ENCODE peak calls at places on chromosomes 13 and 19, in four cellular contexts. One of them, this sample, is unnamed.

GRCh38 chr13:113453962-113454361 is 674 bp upstream of the ADPRHL1 start:
- DNase-seq in activated CD4-positive, CD25-positive, alpha-beta regulatory T cell treated with anti-CD3 and anti-CD28 coated beads, Interleukin-2, amount 50 U/mL, for 16 hours: no peak
- DNase-seq in NCI-H1105 treated with DMSO at 0.1 percent for 48 hours: no peak
- DNase-seq in cardiac muscle cell: peak; percentile 84
- DNase-seq in this sample: no peak

GRCh38 chr13:67134322-67135129 is 95.6 kb downstream of the PCDH9 start:
- DNase-seq in activated CD4-positive, CD25-positive, alpha-beta regulatory T cell treated with anti-CD3 and anti-CD28 coated beads, Interleukin-2, amount 50 U/mL, for 16 hours: no peak
- DNase-seq in NCI-H1105 treated with DMSO at 0.1 percent for 48 hours: peak; percentile 83
- DNase-seq in cardiac muscle cell: peak; percentile 30
- DNase-seq in this sample: no peak

GRCh38 chr19:38894968-38895367 is 4.5 kb downstream of the SIRT2 start:
- DNase-seq in activated CD4-positive, CD25-positive, alpha-beta regulatory T cell treated with anti-CD3 and anti-CD28 coated beads, Interleukin-2, amount 50 U/mL, for 16 hours: no peak
- DNase-seq in NCI-H1105 treated with DMSO at 0.1 percent for 48 hours: no peak
- DNase-seq in cardiac muscle cell: no peak
- DNase-seq in this sample: no peak

GRCh38 chr13:37442996-37443395 is 155.6 kb downstream of the POSTN start:
- DNase-seq in activated CD4-positive, CD25-positive, alpha-beta regulatory T cell treated with anti-CD3 and anti-CD28 coated beads, Interleukin-2, amount 50 U/mL, for 16 hours: no peak
- DNase-seq in NCI-H1105 treated with DMSO at 0.1 percent for 48 hours: no peak
- DNase-seq in cardiac muscle cell: peak; percentile 40
- DNase-seq in this sample: no peak

GRCh38 chr19:21474671-21475181 is 30.7 kb upstream of the ZNF429 start:
- DNase-seq in activated CD4-positive, CD25-positive, alpha-beta regulatory T cell treated with anti-CD3 and anti-CD28 coated beads, Interleukin-2, amount 50 U/mL, for 16 hours: peak; percentile 42
- DNase-seq in NCI-H1105 treated with DMSO at 0.1 percent for 48 hours: no peak
- DNase-seq in cardiac muscle cell: peak; percentile 71
- DNase-seq in this sample: peak; percentile 86

GRCh38 chr13:40058757-40059236 is 403.3 kb downstream of the COG6 start:
- DNase-seq in activated CD4-positive, CD25-positive, alpha-beta regulatory T cell treated with anti-CD3 and anti-CD28 coated beads, Interleukin-2, amount 50 U/mL, for 16 hours: no peak
- DNase-seq in NCI-H1105 treated with DMSO at 0.1 percent for 48 hours: no peak
- DNase-seq in cardiac muscle cell: peak; percentile 58
- DNase-seq in this sample: no peak

GRCh38 chr19:38378866-38379265 is 4.5 kb downstream of the PSMD8 start:
- DNase-seq in activated CD4-positive, CD25-positive, alpha-beta regulatory T cell treated with anti-CD3 and anti-CD28 coated beads, Interleukin-2, amount 50 U/mL, for 16 hours: no peak
- DNase-seq in NCI-H1105 treated with DMSO at 0.1 percent for 48 hours: no peak
- DNase-seq in cardiac muscle cell: no peak
- DNase-seq in this sample: no peak

GRCh38 chr19:35519291-35519690 is 5.8 kb upstream of the DMKN start:
- DNase-seq in activated CD4-positive, CD25-positive, alpha-beta regulatory T cell treated with anti-CD3 and anti-CD28 coated beads, Interleukin-2, amount 50 U/mL, for 16 hours: no peak
- DNase-seq in NCI-H1105 treated with DMSO at 0.1 percent for 48 hours: no peak
- DNase-seq in cardiac muscle cell: peak; percentile 30
- DNase-seq in this sample: no peak

GRCh38 chr19:28118235-28118634 is 1094.7 kb downstream of the UQCRFS1 start:
- DNase-seq in activated CD4-positive, CD25-positive, alpha-beta regulatory T cell treated with anti-CD3 and anti-CD28 coated beads, Interleukin-2, amount 50 U/mL, for 16 hours: no peak
- DNase-seq in NCI-H1105 treated with DMSO at 0.1 percent for 48 hours: no peak
- DNase-seq in cardiac muscle cell: no peak
- DNase-seq in this sample: no peak

GRCh38 chr13:109043561-109044075 is 414.2 kb downstream of the MYO16 start:
- DNase-seq in activated CD4-positive, CD25-positive, alpha-beta regulatory T cell treated with anti-CD3 and anti-CD28 coated beads, Interleukin-2, amount 50 U/mL, for 16 hours: no peak
- DNase-seq in NCI-H1105 treated with DMSO at 0.1 percent for 48 hours: no peak
- DNase-seq in cardiac muscle cell: no peak
- DNase-seq in this sample: no peak

GRCh38 chr13:99766641-99767045 is 204.9 kb downstream of the ZIC5 start:
- DNase-seq in activated CD4-positive, CD25-positive, alpha-beta regulatory T cell treated with anti-CD3 and anti-CD28 coated beads, Interleukin-2, amount 50 U/mL, for 16 hours: no peak
- DNase-seq in NCI-H1105 treated with DMSO at 0.1 percent for 48 hours: no peak
- DNase-seq in cardiac muscle cell: no peak
- DNase-seq in this sample: no peak

GRCh38 chr19:56367829-56368711 is 25.3 kb downstream of the ZNF582 start:
- DNase-seq in activated CD4-positive, CD25-positive, alpha-beta regulatory T cell treated with anti-CD3 and anti-CD28 coated beads, Interleukin-2, amount 50 U/mL, for 16 hours: peak; percentile 40
- DNase-seq in NCI-H1105 treated with DMSO at 0.1 percent for 48 hours: peak; percentile 86
- DNase-seq in cardiac muscle cell: peak; percentile 98
- DNase-seq in this sample: peak; percentile 98

GRCh38 chr13:98557934-98558630 is 18.8 kb downstream of the STK24 start:
- DNase-seq in activated CD4-positive, CD25-positive, alpha-beta regulatory T cell treated with anti-CD3 and anti-CD28 coated beads, Interleukin-2, amount 50 U/mL, for 16 hours: no peak
- DNase-seq in NCI-H1105 treated with DMSO at 0.1 percent for 48 hours: no peak
- DNase-seq in cardiac muscle cell: no peak
- DNase-seq in this sample: no peak

GRCh38 chr19:2289714-2290435 is 7.9 kb upstream of the PEAK3 start:
- DNase-seq in activated CD4-positive, CD25-positive, alpha-beta regulatory T cell treated with anti-CD3 and anti-CD28 coated beads, Interleukin-2, amount 50 U/mL, for 16 hours: no peak
- DNase-seq in NCI-H1105 treated with DMSO at 0.1 percent for 48 hours: peak; percentile 43
- DNase-seq in cardiac muscle cell: no peak
- DNase-seq in this sample: no peak

GRCh38 chr19:47675271-47675670 is 38.0 kb upstream of the EHD2 start:
- DNase-seq in activated CD4-positive, CD25-positive, alpha-beta regulatory T cell treated with anti-CD3 and anti-CD28 coated beads, Interleukin-2, amount 50 U/mL, for 16 hours: no peak
- DNase-seq in NCI-H1105 treated with DMSO at 0.1 percent for 48 hours: no peak
- DNase-seq in cardiac muscle cell: no peak
- DNase-seq in this sample: no peak

GRCh38 chr13:97359181-97360057 is 74.5 kb upstream of the RAP2A start:
- DNase-seq in activated CD4-positive, CD25-positive, alpha-beta regulatory T cell treated with anti-CD3 and anti-CD28 coated beads, Interleukin-2, amount 50 U/mL, for 16 hours: peak; percentile 32
- DNase-seq in NCI-H1105 treated with DMSO at 0.1 percent for 48 hours: peak; percentile 48
- DNase-seq in cardiac muscle cell: peak; percentile 87
- DNase-seq in this sample: no peak

GRCh38 chr19:41530184-41530534 is 45.8 kb upstream of the CEACAM21 start:
- DNase-seq in activated CD4-positive, CD25-positive, alpha-beta regulatory T cell treated with anti-CD3 and anti-CD28 coated beads, Interleukin-2, amount 50 U/mL, for 16 hours: no peak
- DNase-seq in NCI-H1105 treated with DMSO at 0.1 percent for 48 hours: no peak
- DNase-seq in cardiac muscle cell: no peak
- DNase-seq in this sample: no peak

GRCh38 chr19:17328517-17329060 is 6.1 kb downstream of the ANO8 start:
- DNase-seq in activated CD4-positive, CD25-positive, alpha-beta regulatory T cell treated with anti-CD3 and anti-CD28 coated beads, Interleukin-2, amount 50 U/mL, for 16 hours: no peak
- DNase-seq in NCI-H1105 treated with DMSO at 0.1 percent for 48 hours: no peak
- DNase-seq in cardiac muscle cell: no peak
- DNase-seq in this sample: no peak

GRCh38 chr13:113491418-113491883 is 940 bp upstream of the DCUN1D2 start:
- DNase-seq in activated CD4-positive, CD25-positive, alpha-beta regulatory T cell treated with anti-CD3 and anti-CD28 coated beads, Interleukin-2, amount 50 U/mL, for 16 hours: no peak
- DNase-seq in NCI-H1105 treated with DMSO at 0.1 percent for 48 hours: no peak
- DNase-seq in cardiac muscle cell: peak; percentile 23
- DNase-seq in this sample: peak; percentile 48

GRCh38 chr19:37925212-37925611 is 18.2 kb downstream of the SIPA1L3 start:
- DNase-seq in activated CD4-positive, CD25-positive, alpha-beta regulatory T cell treated with anti-CD3 and anti-CD28 coated beads, Interleukin-2, amount 50 U/mL, for 16 hours: no peak
- DNase-seq in NCI-H1105 treated with DMSO at 0.1 percent for 48 hours: no peak
- DNase-seq in cardiac muscle cell: no peak
- DNase-seq in this sample: no peak

GRCh38 chr19:42422576-42423461 is 4.4 kb downstream of the LIPE start:
- DNase-seq in activated CD4-positive, CD25-positive, alpha-beta regulatory T cell treated with anti-CD3 and anti-CD28 coated beads, Interleukin-2, amount 50 U/mL, for 16 hours: peak; percentile 25
- DNase-seq in NCI-H1105 treated with DMSO at 0.1 percent for 48 hours: peak; percentile 53
- DNase-seq in cardiac muscle cell: no peak
- DNase-seq in this sample: no peak

GRCh38 chr19:17394891-17395415 is 957 bp upstream of the CCDC194 start:
- DNase-seq in activated CD4-positive, CD25-positive, alpha-beta regulatory T cell treated with anti-CD3 and anti-CD28 coated beads, Interleukin-2, amount 50 U/mL, for 16 hours: peak; percentile 42
- DNase-seq in NCI-H1105 treated with DMSO at 0.1 percent for 48 hours: no peak
- DNase-seq in cardiac muscle cell: peak; percentile 84
- DNase-seq in this sample: peak; percentile 78

GRCh38 chr13:37198629-37199028 is 93.2 kb upstream of the CSNK1A1L start:
- DNase-seq in activated CD4-positive, CD25-positive, alpha-beta regulatory T cell treated with anti-CD3 and anti-CD28 coated beads, Interleukin-2, amount 50 U/mL, for 16 hours: no peak
- DNase-seq in NCI-H1105 treated with DMSO at 0.1 percent for 48 hours: no peak
- DNase-seq in cardiac muscle cell: no peak
- DNase-seq in this sample: no peak

GRCh38 chr19:53086949-53087348 is 16.3 kb downstream of the ZNF160 start:
- DNase-seq in activated CD4-positive, CD25-positive, alpha-beta regulatory T cell treated with anti-CD3 and anti-CD28 coated beads, Interleukin-2, amount 50 U/mL, for 16 hours: no peak
- DNase-seq in NCI-H1105 treated with DMSO at 0.1 percent for 48 hours: no peak
- DNase-seq in cardiac muscle cell: peak; percentile 96
- DNase-seq in this sample: peak; percentile 69

GRCh38 chr19:39867952-39868351 is 21.8 kb upstream of the FBL start:
- DNase-seq in activated CD4-positive, CD25-positive, alpha-beta regulatory T cell treated with anti-CD3 and anti-CD28 coated beads, Interleukin-2, amount 50 U/mL, for 16 hours: no peak
- DNase-seq in NCI-H1105 treated with DMSO at 0.1 percent for 48 hours: no peak
- DNase-seq in cardiac muscle cell: no peak
- DNase-seq in this sample: no peak

GRCh38 chr13:26558074-26558805 is 757 bp downstream of the WASF3 start:
- DNase-seq in activated CD4-positive, CD25-positive, alpha-beta regulatory T cell treated with anti-CD3 and anti-CD28 coated beads, Interleukin-2, amount 50 U/mL, for 16 hours: no peak
- DNase-seq in NCI-H1105 treated with DMSO at 0.1 percent for 48 hours: peak; percentile 6
- DNase-seq in cardiac muscle cell: peak; percentile 22
- DNase-seq in this sample: peak; percentile 33

GRCh38 chr13:109297628-109298027 is 488.8 kb downstream of the IRS2 start:
- DNase-seq in activated CD4-positive, CD25-positive, alpha-beta regulatory T cell treated with anti-CD3 and anti-CD28 coated beads, Interleukin-2, amount 50 U/mL, for 16 hours: no peak
- DNase-seq in NCI-H1105 treated with DMSO at 0.1 percent for 48 hours: no peak
- DNase-seq in cardiac muscle cell: peak; percentile 60
- DNase-seq in this sample: no peak

GRCh38 chr13:76991432-76991795 is 467 bp upstream of the CLN5 start:
- DNase-seq in activated CD4-positive, CD25-positive, alpha-beta regulatory T cell treated with anti-CD3 and anti-CD28 coated beads, Interleukin-2, amount 50 U/mL, for 16 hours: peak; percentile 59
- DNase-seq in NCI-H1105 treated with DMSO at 0.1 percent for 48 hours: no peak
- DNase-seq in cardiac muscle cell: no peak
- DNase-seq in this sample: peak; percentile 48

GRCh38 chr13:110643324-110643723 is 28.0 kb downstream of the NAXD start:
- DNase-seq in activated CD4-positive, CD25-positive, alpha-beta regulatory T cell treated with anti-CD3 and anti-CD28 coated beads, Interleukin-2, amount 50 U/mL, for 16 hours: no peak
- DNase-seq in NCI-H1105 treated with DMSO at 0.1 percent for 48 hours: peak; percentile 76
- DNase-seq in cardiac muscle cell: no peak
- DNase-seq in this sample: no peak

GRCh38 chr13:87080100-87080779 is 590.9 kb upstream of the SLITRK5 start:
- DNase-seq in activated CD4-positive, CD25-positive, alpha-beta regulatory T cell treated with anti-CD3 and anti-CD28 coated beads, Interleukin-2, amount 50 U/mL, for 16 hours: no peak
- DNase-seq in NCI-H1105 treated with DMSO at 0.1 percent for 48 hours: peak; percentile 7
- DNase-seq in cardiac muscle cell: no peak
- DNase-seq in this sample: no peak

GRCh38 chr19:33796164-33797100 is at the start of gene KCTD15:
- DNase-seq in activated CD4-positive, CD25-positive, alpha-beta regulatory T cell treated with anti-CD3 and anti-CD28 coated beads, Interleukin-2, amount 50 U/mL, for 16 hours: no peak
- DNase-seq in NCI-H1105 treated with DMSO at 0.1 percent for 48 hours: peak; percentile 33
- DNase-seq in cardiac muscle cell: peak; percentile 75
- DNase-seq in this sample: peak; percentile 63

GRCh38 chr13:59247166-59247565 is 916.6 kb downstream of the DIAPH3 start:
- DNase-seq in activated CD4-positive, CD25-positive, alpha-beta regulatory T cell treated with anti-CD3 and anti-CD28 coated beads, Interleukin-2, amount 50 U/mL, for 16 hours: no peak
- DNase-seq in NCI-H1105 treated with DMSO at 0.1 percent for 48 hours: peak; percentile 34
- DNase-seq in cardiac muscle cell: peak; percentile 12
- DNase-seq in this sample: peak; percentile 50

GRCh38 chr13:51731759-51732158 is 72.2 kb downstream of the DHRS12 start:
- DNase-seq in activated CD4-positive, CD25-positive, alpha-beta regulatory T cell treated with anti-CD3 and anti-CD28 coated beads, Interleukin-2, amount 50 U/mL, for 16 hours: no peak
- DNase-seq in NCI-H1105 treated with DMSO at 0.1 percent for 48 hours: no peak
- DNase-seq in cardiac muscle cell: peak; percentile 82
- DNase-seq in this sample: no peak

GRCh38 chr19:18612051-18612771 is 459 bp upstream of the TMEM59L start:
- DNase-seq in activated CD4-positive, CD25-positive, alpha-beta regulatory T cell treated with anti-CD3 and anti-CD28 coated beads, Interleukin-2, amount 50 U/mL, for 16 hours: no peak
- DNase-seq in NCI-H1105 treated with DMSO at 0.1 percent for 48 hours: no peak
- DNase-seq in cardiac muscle cell: no peak
- DNase-seq in this sample: no peak

GRCh38 chr19:14339741-14340140 is 41.5 kb upstream of the ADGRE5 start:
- DNase-seq in activated CD4-positive, CD25-positive, alpha-beta regulatory T cell treated with anti-CD3 and anti-CD28 coated beads, Interleukin-2, amount 50 U/mL, for 16 hours: no peak
- DNase-seq in NCI-H1105 treated with DMSO at 0.1 percent for 48 hours: no peak
- DNase-seq in cardiac muscle cell: no peak
- DNase-seq in this sample: no peak

GRCh38 chr13:65595881-65596280 is 1634.3 kb downstream of the PCDH9 start:
- DNase-seq in activated CD4-positive, CD25-positive, alpha-beta regulatory T cell treated with anti-CD3 and anti-CD28 coated beads, Interleukin-2, amount 50 U/mL, for 16 hours: no peak
- DNase-seq in NCI-H1105 treated with DMSO at 0.1 percent for 48 hours: no peak
- DNase-seq in cardiac muscle cell: peak; percentile 60
- DNase-seq in this sample: no peak

GRCh38 chr19:6014551-6015135 is 36.7 kb upstream of the RANBP3 start:
- DNase-seq in activated CD4-positive, CD25-positive, alpha-beta regulatory T cell treated with anti-CD3 and anti-CD28 coated beads, Interleukin-2, amount 50 U/mL, for 16 hours: no peak
- DNase-seq in NCI-H1105 treated with DMSO at 0.1 percent for 48 hours: no peak
- DNase-seq in cardiac muscle cell: no peak
- DNase-seq in this sample: peak; percentile 4

GRCh38 chr19:41297628-41298326 is 12.2 kb upstream of the CCDC97 start:
- DNase-seq in activated CD4-positive, CD25-positive, alpha-beta regulatory T cell treated with anti-CD3 and anti-CD28 coated beads, Interleukin-2, amount 50 U/mL, for 16 hours: no peak
- DNase-seq in NCI-H1105 treated with DMSO at 0.1 percent for 48 hours: no peak
- DNase-seq in cardiac muscle cell: no peak
- DNase-seq in this sample: no peak